ENCODE peak calls at places on chromosomes 2 and 18, in seven cellular contexts. F, X, W, C, V, K and E are unnamed samples.

GRCh38 chr2:45962522-45962921 is 311.0 kb downstream of the PRKCE start:
- DNase-seq in F (no peak), X (no peak), W (no peak), C (no peak), V (peak), K (peak), E (peak)

GRCh38 chr2:15316370-15316814 is 244.7 kb downstream of the NBAS start:
- DNase-seq in F (no peak), X (no peak), W (peak), C (no peak), V (no peak), K (no peak), E (no peak)

GRCh38 chr2:224925822-224926124 is 116.5 kb downstream of the DOCK10 start:
- DNase-seq in F (no peak), X (no peak), W (no peak), C (no peak), V (no peak), K (no peak), E (peak)

GRCh38 chr2:240784629-240785423 is 35.2 kb downstream of the KIF1A start:
- DNase-seq in F (no peak), X (no peak), W (no peak), C (no peak), V (no peak), K (no peak), E (no peak)

GRCh38 chr2:62774555-62775366 is 69.2 kb downstream of the EHBP1 start:
- DNase-seq in F (peak), X (peak), W (no peak), C (peak), V (peak), K (no peak), E (peak)

GRCh38 chr18:62324917-62325805 is at the start of gene TNFRSF11A:
- DNase-seq in F (no peak), X (peak), W (peak), C (no peak), V (no peak), K (peak), E (peak)

GRCh38 chr2:120231974-120232635 is 8.9 kb upstream of the TMEM185B start:
- DNase-seq in F (no peak), X (peak), W (peak), C (no peak), V (no peak), K (no peak), E (peak)

GRCh38 chr2:39665811-39666488 is at the start of gene TMEM178A:
- DNase-seq in F (no peak), X (peak), W (no peak), C (no peak), V (no peak), K (no peak), E (no peak)

GRCh38 chr2:196944570-196944969 is 18.1 kb upstream of the PGAP1 start:
- DNase-seq in F (no peak), X (peak), W (no peak), C (no peak), V (no peak), K (no peak), E (no peak)

GRCh38 chr2:102107741-102108070 is 34.8 kb upstream of the IL1R1 start:
- DNase-seq in F (no peak), X (no peak), W (no peak), C (no peak), V (no peak), K (no peak), E (no peak)

GRCh38 chr2:233096006-233096405 is 35.9 kb downstream of the INPP5D start:
- DNase-seq in F (no peak), X (no peak), W (no peak), C (no peak), V (no peak), K (no peak), E (no peak)

GRCh38 chr2:227793148-227793722 is 20.4 kb upstream of the CCL20 start:
- DNase-seq in F (no peak), X (no peak), W (no peak), C (no peak), V (no peak), K (no peak), E (no peak)

GRCh38 chr18:79326413-79327198 is 69.1 kb upstream of the NFATC1 start:
- DNase-seq in F (no peak), X (no peak), W (no peak), C (no peak), V (peak), K (no peak), E (no peak)

GRCh38 chr2:24542269-24542872 is 51.3 kb downstream of the NCOA1 start:
- DNase-seq in F (no peak), X (no peak), W (no peak), C (no peak), V (no peak), K (no peak), E (no peak)

GRCh38 chr2:222993920-222994650 is 57.9 kb upstream of the KCNE4 start:
- DNase-seq in F (no peak), X (no peak), W (peak), C (peak), V (no peak), K (peak), E (no peak)

GRCh38 chr2:26048791-26049190 is 14.9 kb downstream of the RAB10 start:
- DNase-seq in F (no peak), X (no peak), W (no peak), C (no peak), V (no peak), K (no peak), E (no peak)

GRCh38 chr2:37262510-37262909 is 31.1 kb downstream of the NDUFAF7 start:
- DNase-seq in F (no peak), X (no peak), W (no peak), C (no peak), V (no peak), K (no peak), E (no peak)

GRCh38 chr2:4354678-4355077 is 651.3 kb downstream of the DCDC2C start:
- DNase-seq in F (no peak), X (no peak), W (no peak), C (no peak), V (no peak), K (no peak), E (peak)
- TF ChIP-seq CTCF in F (peak), X (peak), W (no peak), C (no peak), V (no peak), K (no peak), E (peak)

GRCh38 chr2:128714861-128715312 is 396.2 kb upstream of the HS6ST1 start:
- DNase-seq in F (no peak), X (no peak), W (no peak), C (no peak), V (no peak), K (no peak), E (no peak)
- TF ChIP-seq CTCF in F (peak), X (no peak), W (no peak), C (no peak), V (peak), K (no peak), E (no peak)

GRCh38 chr18:73274812-73275621 is 407.2 kb upstream of the NETO1 start:
- DNase-seq in F (no peak), X (no peak), W (no peak), C (no peak), V (no peak), K (no peak), E (no peak)
- TF ChIP-seq CTCF in F (no peak), X (no peak), W (no peak), C (no peak), V (no peak), K (no peak), E (no peak)

DNA sequence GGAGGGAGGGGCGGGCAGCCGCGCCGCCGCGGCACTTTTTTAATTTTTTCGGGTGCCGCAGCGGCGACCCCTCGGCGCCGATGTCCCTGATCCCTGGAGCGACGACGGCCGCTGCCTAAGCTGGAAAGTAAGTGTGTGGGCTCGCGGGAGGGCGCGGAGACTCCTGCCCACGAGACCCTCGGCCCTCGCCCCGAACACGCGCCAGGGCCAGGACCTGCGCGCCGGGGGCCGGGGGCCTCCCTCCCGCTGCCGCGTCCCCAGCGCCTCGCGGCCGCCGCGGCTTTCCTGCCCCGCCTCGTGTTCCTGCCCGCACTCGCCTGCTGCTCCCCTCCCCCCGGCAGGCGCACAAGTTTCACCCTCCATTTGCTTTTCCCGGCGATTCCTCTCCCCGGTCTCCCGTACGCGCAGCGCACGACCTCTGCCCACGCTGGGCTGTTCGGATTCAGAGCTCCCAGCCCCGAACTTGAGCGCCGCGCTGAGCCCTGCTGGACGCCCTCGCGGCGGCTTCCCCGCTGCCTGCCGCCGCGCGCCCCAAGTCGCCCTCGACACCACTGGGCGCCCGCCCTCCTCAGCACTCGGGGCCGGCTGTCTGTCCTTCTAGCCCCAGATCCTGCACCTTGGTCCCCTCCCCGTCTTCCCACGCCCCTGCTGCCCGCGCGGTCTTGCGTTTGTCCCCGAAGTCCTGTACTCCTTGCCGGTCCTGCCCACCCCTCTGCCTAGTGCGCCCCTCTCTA is 507 bp downstream of the PKP4 start:
- DNase-seq in F (no peak), X (peak), W (peak), C (peak), V (no peak), K (peak), E (peak)
- TF ChIP-seq CTCF in F (no peak), X (peak), W (peak), C (no peak), V (no peak), K (no peak), E (no peak)

DNA sequence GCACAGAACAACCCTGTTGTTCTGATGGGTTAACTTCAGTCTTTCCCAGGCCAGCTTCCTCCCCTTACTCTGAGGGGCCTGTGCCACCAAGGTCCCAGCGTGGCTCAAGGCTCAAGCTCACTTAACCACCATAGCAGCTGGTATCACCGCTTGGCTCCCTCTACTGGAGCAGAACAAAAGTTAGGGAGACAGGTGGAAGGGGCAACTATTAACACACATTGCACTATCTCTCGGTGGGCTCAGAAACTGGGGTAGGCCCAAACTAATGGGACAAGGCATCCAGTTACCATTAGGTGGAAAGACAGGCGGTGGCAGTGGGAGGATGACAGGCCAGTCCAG is 88.7 kb upstream of the ATL2 start:
- DNase-seq in F (peak), X (peak), W (peak), C (peak), V (no peak), K (no peak), E (peak)
- TF ChIP-seq CTCF in F (peak), X (peak), W (peak), C (peak), V (peak), K (peak), E (peak)

GRCh38 chr2:130376433-130377293 is 20.8 kb downstream of the PTPN18 start:
- DNase-seq in F (no peak), X (no peak), W (no peak), C (no peak), V (no peak), K (no peak), E (no peak)
- TF ChIP-seq CTCF in F (no peak), X (peak), W (no peak), C (no peak), V (peak), K (no peak), E (no peak)